ENCODE peak calls at places on chromosomes 7 and 10, in eight cellular contexts. L is prostate gland; V is cardiac muscle cell; Y is aorta; S is testis; R is CD8-positive, alpha-beta T cell; M is GM23248; P is PC-9. B is an unnamed sample. For H3K9me3 and H3K27me3, the result is how much of the 10 kb centered on the place peaks cover.

GRCh38 chr10:21523557-21524008 is 1.9 kb downstream of the SKIDA1 start:
- DNase-seq in Y (no peak), L (no peak), S (peak), P (no peak), V (peak), M (peak), R (no peak), B (no peak)

GRCh38 chr10:18473424-18474110 is 177.8 kb downstream of the NSUN6 start:
- DNase-seq in R (no peak), Y (no peak), S (peak), M (no peak), L (no peak), P (no peak), V (no peak), B (no peak)

GRCh38 chr10:22320591-22321155 is at the start of gene BMI1:
- DNase-seq in S (peak), P (no peak), R (peak), Y (peak), L (peak), V (peak), M (peak), B (peak)

GRCh38 chr10:8054498-8055407 is at the start of gene GATA3:
- DNase-seq in V (peak), Y (peak), P (peak), R (peak), M (peak), S (peak), L (peak), B (no peak)

GRCh38 chr7:103795112-103795511 is 194.3 kb downstream of the RELN start:
- DNase-seq in V (no peak), P (no peak), Y (no peak), L (no peak), M (peak), S (no peak), R (no peak), B (no peak)

GRCh38 chr7:93036807-93037206 is 81.0 kb downstream of the SAMD9 start:
- DNase-seq in Y (no peak), M (no peak), R (no peak), V (no peak), P (peak), L (no peak), S (no peak), B (no peak)

GRCh38 chr7:1670894-1671875 is 1.1 kb downstream of the ELFN1 start:
- DNase-seq in V (no peak), L (no peak), Y (peak), R (no peak), S (no peak), M (no peak), P (no peak), B (no peak)

GRCh38 chr10:14975672-14976273 is 16.6 kb downstream of the MEIG1 start:
- DNase-seq in V (no peak), R (no peak), S (no peak), P (peak), Y (no peak), L (no peak), M (no peak), B (no peak)

GRCh38 chr7:113664867-113665266 is 253.9 kb downstream of the PPP1R3A start:
- DNase-seq in L (no peak), Y (no peak), R (no peak), V (no peak), S (no peak), P (no peak), M (no peak), B (no peak)

GRCh38 chr10:120548210-120548609 is 91.2 kb downstream of the PLPP4 start:
- DNase-seq in Y (no peak), M (no peak), L (no peak), R (no peak), V (no peak), S (no peak), P (no peak), B (no peak)

GRCh38 chr7:108503112-108504026 is 22.6 kb downstream of the PNPLA8 start:
- DNase-seq in P (no peak), S (no peak), Y (no peak), L (no peak), V (peak), M (peak), R (no peak), B (no peak)

GRCh38 chr10:130742936-130743675 is 568.4 kb downstream of the TCERG1L start:
- DNase-seq in R (no peak), L (no peak), V (no peak), S (no peak), Y (no peak), P (no peak), M (no peak), B (no peak)
- H3K9me3 ChIP-seq in R (under half), L (under half), V (under half), S (under half), Y (under half), P (under half), M (under half), B (under half)

DNA sequence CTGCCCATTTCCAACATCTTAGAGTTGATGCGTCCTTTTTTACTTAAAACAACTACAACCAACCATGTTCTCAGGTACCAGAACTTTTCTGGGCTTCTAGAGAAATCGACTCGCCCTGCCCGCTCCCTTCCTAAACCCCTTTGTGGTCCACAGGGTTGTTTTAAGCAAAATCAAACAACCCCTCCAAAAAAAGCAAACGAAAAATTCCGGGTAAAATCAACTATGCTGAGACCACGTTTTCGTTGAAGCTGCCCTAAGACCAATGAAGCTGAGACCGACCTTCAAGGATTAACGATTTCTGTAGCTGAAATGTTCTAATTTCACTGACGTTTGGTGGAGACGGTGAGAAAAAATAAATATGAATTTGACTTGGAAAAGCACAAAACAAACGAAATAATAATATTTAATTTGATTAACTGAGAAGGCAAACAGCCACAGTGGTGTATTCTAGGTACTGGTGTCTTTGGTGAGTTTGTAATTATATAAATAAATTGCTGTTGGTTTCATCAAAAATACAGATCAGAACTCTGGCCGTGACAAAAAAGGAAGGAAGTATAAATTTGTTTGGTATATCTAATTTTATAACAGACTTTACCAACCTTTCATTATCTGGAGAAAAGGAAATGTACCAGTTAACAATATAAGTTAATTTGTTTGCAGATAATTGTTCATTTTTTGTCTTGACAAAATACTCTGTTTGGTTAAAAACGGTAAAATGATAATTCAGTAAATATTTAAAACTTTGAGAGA is 4.7 kb upstream of the IGF2BP3 start:
- DNase-seq in M (no peak), V (no peak), R (no peak), L (no peak), Y (no peak), P (no peak), S (no peak), B (no peak)
- H3K27me3 ChIP-seq in M (under half), V (under half), R (half or more), L (half or more), Y (under half), P (under half), S (under half), B (under half)

GRCh38 chr10:132493756-132494290 is 43.8 kb upstream of the INPP5A start:
- DNase-seq in P (no peak), R (no peak), S (no peak), Y (no peak), M (no peak), V (no peak), L (no peak), B (no peak)
- H3K4me3 ChIP-seq in P (no peak), R (no peak), S (no peak), Y (no peak), M (no peak), V (no peak), L (no peak), B (no peak)

GRCh38 chr10:131277969-131278368 is 33.6 kb downstream of the TCERG1L start:
- DNase-seq in L (no peak), P (no peak), V (no peak), M (no peak), S (no peak), R (no peak), Y (no peak), B (no peak)
- H3K9me3 ChIP-seq in L (under half), P (under half), V (under half), M (under half), S (under half), R (under half), Y (under half), B (under half)

GRCh38 chr10:102564209-102564834 is 60.5 kb downstream of the SUFU start:
- DNase-seq in Y (no peak), P (no peak), S (no peak), R (no peak), V (no peak), L (no peak), M (no peak), B (no peak)

GRCh38 chr10:102565793-102566192 is 62.0 kb downstream of the SUFU start:
- DNase-seq in L (no peak), R (no peak), S (no peak), P (no peak), M (no peak), Y (no peak), V (no peak), B (no peak)
- H3K27me3 ChIP-seq in L (under half), R (under half), S (under half), P (under half), M (under half), Y (under half), V (under half), B (under half)

GRCh38 chr7:137681657-137682562 is 164.9 kb downstream of the DGKI start:
- DNase-seq in Y (no peak), S (no peak), M (peak), L (no peak), P (no peak), R (no peak), V (peak), B (no peak)
- H3K4me3 ChIP-seq in Y (no peak), S (no peak), M (peak), L (no peak), P (no peak), R (no peak), V (no peak), B (no peak)

GRCh38 chr10:37344413-37344812 is 219.0 kb downstream of the ANKRD30A start:
- DNase-seq in M (no peak), L (no peak), Y (no peak), R (no peak), P (no peak), V (no peak), S (no peak), B (no peak)
- H3K9me3 ChIP-seq in M (under half), L (under half), Y (under half), R (under half), P (under half), V (under half), S (under half), B (under half)

DNA sequence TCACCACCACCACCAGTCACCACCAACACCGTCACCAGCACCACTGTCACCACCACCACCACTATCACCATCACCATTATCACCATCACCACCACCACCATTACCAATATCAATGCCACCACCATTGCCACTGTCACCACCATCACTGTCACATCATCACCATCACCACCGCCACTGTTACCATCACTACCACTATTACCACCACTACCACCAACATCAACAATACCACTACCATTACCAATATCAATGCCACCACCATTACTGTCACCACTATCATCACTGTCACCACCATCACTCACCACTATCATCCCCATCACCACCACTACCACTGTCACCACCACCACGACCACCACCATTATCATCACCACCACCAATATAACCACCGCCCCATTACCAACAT is 14.0 kb upstream of the DENND2A start:
- DNase-seq in M (no peak), P (no peak), S (no peak), L (no peak), R (no peak), V (no peak), Y (no peak), B (no peak)
- H3K27me3 ChIP-seq in M (under half), P (under half), S (under half), L (under half), R (under half), V (under half), Y (under half), B (under half)

GRCh38 chr10:115827180-115827579 is 445.8 kb downstream of the GFRA1 start:
- DNase-seq in M (peak), S (no peak), P (no peak), Y (no peak), V (peak), R (no peak), L (no peak), B (no peak)
- H3K4me3 ChIP-seq in M (no peak), S (no peak), P (no peak), Y (no peak), V (no peak), R (no peak), L (no peak), B (no peak)

B was measured in lung.